ENCODE peak calls at places on chromosome 3, in seven cellular contexts. One of them, this sample, is unnamed.

GRCh38 chr3:190038050-190038631 is 82.6 kb downstream of the P3H2 start:
- DNase-seq in HFF-Myc: no peak
- DNase-seq in uterus: no peak
- DNase-seq in tibial artery: peak
- DNase-seq in adrenal gland: peak
- DNase-seq in PC-9: peak
- DNase-seq in cardiac muscle cell: peak
- DNase-seq in this sample: peak

GRCh38 chr3:180828001-180828720 is 84.3 kb upstream of the FXR1 start:
- DNase-seq in HFF-Myc: no peak
- DNase-seq in uterus: no peak
- DNase-seq in tibial artery: no peak
- DNase-seq in adrenal gland: no peak
- DNase-seq in PC-9: no peak
- DNase-seq in cardiac muscle cell: no peak
- DNase-seq in this sample: no peak

GRCh38 chr3:169999433-169999832 is 32.8 kb downstream of the SEC62 start:
- DNase-seq in HFF-Myc: no peak
- DNase-seq in uterus: no peak
- DNase-seq in tibial artery: no peak
- DNase-seq in adrenal gland: no peak
- DNase-seq in PC-9: no peak
- DNase-seq in cardiac muscle cell: no peak
- DNase-seq in this sample: no peak

GRCh38 chr3:184815046-184815930 is 3.3 kb downstream of the VPS8 start:
- DNase-seq in HFF-Myc: peak
- DNase-seq in uterus: no peak
- DNase-seq in tibial artery: no peak
- DNase-seq in adrenal gland: no peak
- DNase-seq in PC-9: no peak
- DNase-seq in cardiac muscle cell: no peak
- DNase-seq in this sample: peak

GRCh38 chr3:139586420-139587017 is 47.0 kb upstream of the RBP1 start:
- DNase-seq in HFF-Myc: no peak
- DNase-seq in uterus: no peak
- DNase-seq in tibial artery: no peak
- DNase-seq in adrenal gland: no peak
- DNase-seq in PC-9: no peak
- DNase-seq in cardiac muscle cell: no peak
- DNase-seq in this sample: no peak

GRCh38 chr3:775178-775885 is 317.5 kb upstream of the CNTN6 start:
- DNase-seq in HFF-Myc: no peak
- DNase-seq in uterus: no peak
- DNase-seq in tibial artery: no peak
- DNase-seq in adrenal gland: no peak
- DNase-seq in PC-9: no peak
- DNase-seq in cardiac muscle cell: no peak
- DNase-seq in this sample: no peak

GRCh38 chr3:149332781-149333517 is 487 bp downstream of the TM4SF18 start:
- DNase-seq in HFF-Myc: no peak
- DNase-seq in uterus: no peak
- DNase-seq in tibial artery: no peak
- DNase-seq in adrenal gland: no peak
- DNase-seq in PC-9: no peak
- DNase-seq in cardiac muscle cell: no peak
- DNase-seq in this sample: no peak

GRCh38 chr3:191894406-191894805 is 433.4 kb downstream of the PYDC2 start:
- DNase-seq in HFF-Myc: no peak
- DNase-seq in uterus: no peak
- DNase-seq in tibial artery: no peak
- DNase-seq in adrenal gland: no peak
- DNase-seq in PC-9: no peak
- DNase-seq in cardiac muscle cell: no peak
- DNase-seq in this sample: no peak

GRCh38 chr3:15979490-15979889 is 181.7 kb upstream of the ANKRD28 start:
- DNase-seq in HFF-Myc: no peak
- DNase-seq in uterus: no peak
- DNase-seq in tibial artery: peak
- DNase-seq in adrenal gland: peak
- DNase-seq in PC-9: no peak
- DNase-seq in cardiac muscle cell: no peak
- DNase-seq in this sample: no peak

GRCh38 chr3:173398111-173398479 is 551 bp downstream of the NLGN1 start:
- DNase-seq in HFF-Myc: no peak
- DNase-seq in uterus: no peak
- DNase-seq in tibial artery: peak
- DNase-seq in adrenal gland: no peak
- DNase-seq in PC-9: no peak
- DNase-seq in cardiac muscle cell: peak
- DNase-seq in this sample: no peak

GRCh38 chr3:134846943-134847342 is 51.9 kb downstream of the EPHB1 start:
- DNase-seq in HFF-Myc: peak
- DNase-seq in uterus: no peak
- DNase-seq in tibial artery: no peak
- DNase-seq in adrenal gland: peak
- DNase-seq in PC-9: no peak
- DNase-seq in cardiac muscle cell: peak
- DNase-seq in this sample: peak

GRCh38 chr3:186653984-186654383 is 11.8 kb upstream of the HRG start:
- DNase-seq in HFF-Myc: no peak
- DNase-seq in uterus: no peak
- DNase-seq in tibial artery: no peak
- DNase-seq in adrenal gland: no peak
- DNase-seq in PC-9: no peak
- DNase-seq in cardiac muscle cell: peak
- DNase-seq in this sample: no peak

GRCh38 chr3:116579843-116580242 is 129.7 kb upstream of the TUSC7 start:
- DNase-seq in HFF-Myc: peak
- DNase-seq in uterus: no peak
- DNase-seq in tibial artery: no peak
- DNase-seq in adrenal gland: no peak
- DNase-seq in PC-9: no peak
- DNase-seq in cardiac muscle cell: peak
- DNase-seq in this sample: no peak

GRCh38 chr3:18898911-18899310 is 249.4 kb upstream of the KCNH8 start:
- DNase-seq in HFF-Myc: no peak
- DNase-seq in uterus: no peak
- DNase-seq in tibial artery: no peak
- DNase-seq in adrenal gland: no peak
- DNase-seq in PC-9: no peak
- DNase-seq in cardiac muscle cell: no peak
- DNase-seq in this sample: no peak

GRCh38 chr3:107675233-107675900 is 152.6 kb downstream of the BBX start:
- DNase-seq in HFF-Myc: no peak
- DNase-seq in uterus: no peak
- DNase-seq in tibial artery: no peak
- DNase-seq in adrenal gland: no peak
- DNase-seq in PC-9: no peak
- DNase-seq in cardiac muscle cell: no peak
- DNase-seq in this sample: no peak

GRCh38 chr3:125129512-125129962 is 73.7 kb upstream of the HEG1 start:
- DNase-seq in HFF-Myc: peak
- DNase-seq in uterus: peak
- DNase-seq in tibial artery: peak
- DNase-seq in adrenal gland: peak
- DNase-seq in PC-9: peak
- DNase-seq in cardiac muscle cell: no peak
- DNase-seq in this sample: peak

GRCh38 chr3:185473290-185473815 is 25.5 kb downstream of the TMEM41A start:
- DNase-seq in HFF-Myc: no peak
- DNase-seq in uterus: no peak
- DNase-seq in tibial artery: no peak
- DNase-seq in adrenal gland: peak
- DNase-seq in PC-9: peak
- DNase-seq in cardiac muscle cell: no peak
- DNase-seq in this sample: no peak

GRCh38 chr3:25493246-25493645 is 65.2 kb downstream of the RARB start:
- DNase-seq in HFF-Myc: no peak
- DNase-seq in uterus: no peak
- DNase-seq in tibial artery: no peak
- DNase-seq in adrenal gland: no peak
- DNase-seq in PC-9: no peak
- DNase-seq in cardiac muscle cell: no peak
- DNase-seq in this sample: no peak

GRCh38 chr3:40237892-40238571 is 71.5 kb upstream of the EIF1B start:
- DNase-seq in HFF-Myc: no peak
- DNase-seq in uterus: no peak
- DNase-seq in tibial artery: no peak
- DNase-seq in adrenal gland: no peak
- DNase-seq in PC-9: no peak
- DNase-seq in cardiac muscle cell: peak
- DNase-seq in this sample: no peak

DNA sequence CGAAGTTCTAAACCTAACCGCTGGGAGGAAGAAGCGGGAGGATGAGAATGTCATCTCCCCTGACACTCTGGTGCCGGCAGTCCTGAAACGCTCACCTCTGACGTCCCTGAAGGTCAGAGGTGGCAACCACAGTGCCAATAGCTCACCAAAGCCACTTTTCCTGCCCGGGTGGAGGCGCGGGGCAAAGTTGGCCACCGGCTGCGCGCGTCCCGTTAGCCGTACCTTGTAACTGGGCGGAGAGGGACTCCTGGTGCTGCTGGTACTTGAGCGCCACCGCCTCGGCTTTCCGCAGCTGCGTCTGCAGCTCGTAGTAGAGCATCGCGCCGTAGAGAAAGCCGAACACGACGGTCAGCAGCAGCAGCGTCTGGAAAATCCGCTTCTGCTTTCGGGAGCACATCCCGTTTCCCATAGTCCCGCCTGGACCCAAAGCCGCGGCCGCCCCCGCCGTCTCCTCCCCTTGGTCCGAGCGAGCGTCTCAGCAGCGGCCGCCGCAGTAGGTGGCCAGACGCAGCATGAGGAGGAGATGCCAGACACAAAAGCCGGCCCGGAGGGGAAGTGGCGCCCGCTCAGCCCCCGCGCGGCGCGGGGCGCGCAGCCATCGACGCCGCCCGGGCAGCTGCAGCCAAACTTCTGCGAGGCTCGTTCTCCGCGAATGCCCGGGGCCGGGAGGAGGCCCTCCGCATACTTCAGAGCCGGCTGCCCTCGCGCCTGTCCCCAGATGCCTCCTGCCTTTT is 680 bp downstream of the GOLIM4 start:
- DNase-seq in HFF-Myc: peak
- DNase-seq in uterus: peak
- DNase-seq in tibial artery: peak
- DNase-seq in adrenal gland: peak
- DNase-seq in PC-9: peak
- DNase-seq in cardiac muscle cell: peak
- DNase-seq in this sample: no peak
- TF ChIP-seq CTCF in HFF-Myc: no peak
- TF ChIP-seq CTCF in uterus: peak
- TF ChIP-seq CTCF in tibial artery: peak
- TF ChIP-seq CTCF in adrenal gland: peak
- TF ChIP-seq CTCF in PC-9: peak
- TF ChIP-seq CTCF in cardiac muscle cell: peak
- TF ChIP-seq CTCF in this sample: peak

DNA sequence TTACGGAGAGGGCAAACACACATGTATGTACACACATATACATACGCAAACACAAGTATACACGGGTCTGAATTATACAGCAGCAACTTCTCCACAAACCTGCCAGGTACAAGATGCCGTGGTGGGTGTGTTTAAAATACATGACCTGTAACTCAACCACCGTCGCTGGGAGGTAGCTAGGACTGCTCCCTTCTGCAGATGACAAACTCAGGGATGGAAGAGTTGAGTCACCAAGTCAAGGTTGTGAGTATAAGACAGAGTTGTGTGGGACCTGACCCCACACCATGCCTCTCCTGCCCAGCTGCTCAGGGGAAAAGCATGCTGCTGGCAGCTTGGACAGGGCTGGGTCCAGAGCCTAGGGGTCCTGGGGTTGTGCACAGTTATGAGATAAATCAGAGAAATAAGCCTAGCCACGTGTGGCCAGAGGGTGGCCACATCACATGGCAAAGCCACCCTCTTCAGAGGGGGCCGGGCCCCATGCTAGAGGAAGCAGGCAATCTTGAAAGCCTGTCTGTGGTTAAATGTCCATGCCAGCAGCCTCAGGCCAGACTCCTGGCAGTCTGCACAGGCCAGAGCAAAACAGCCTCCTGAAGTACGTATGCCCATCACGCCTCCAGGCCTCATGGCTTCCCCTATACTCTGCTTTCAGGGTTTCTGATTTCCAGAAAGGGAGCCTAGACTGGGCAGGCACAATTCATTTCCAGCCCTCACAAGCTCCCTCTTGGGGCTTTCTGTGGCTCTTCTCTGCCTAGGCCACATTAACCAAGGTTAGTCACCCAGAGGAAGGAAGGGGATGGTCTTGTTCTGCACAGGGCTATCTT is 107.7 kb upstream of the RPL32 start:
- DNase-seq in HFF-Myc: no peak
- DNase-seq in uterus: no peak
- DNase-seq in tibial artery: peak
- DNase-seq in adrenal gland: peak
- DNase-seq in PC-9: peak
- DNase-seq in cardiac muscle cell: no peak
- DNase-seq in this sample: no peak
- TF ChIP-seq CTCF in HFF-Myc: peak
- TF ChIP-seq CTCF in uterus: no peak
- TF ChIP-seq CTCF in tibial artery: no peak
- TF ChIP-seq CTCF in adrenal gland: no peak
- TF ChIP-seq CTCF in PC-9: no peak
- TF ChIP-seq CTCF in cardiac muscle cell: no peak
- TF ChIP-seq CTCF in this sample: no peak

GRCh38 chr3:52682016-52682415 is 3.7 kb downstream of the PBRM1 start:
- DNase-seq in HFF-Myc: peak
- DNase-seq in uterus: peak
- DNase-seq in tibial artery: peak
- DNase-seq in adrenal gland: peak
- DNase-seq in PC-9: peak
- DNase-seq in cardiac muscle cell: peak
- DNase-seq in this sample: no peak
- TF ChIP-seq CTCF in HFF-Myc: peak
- TF ChIP-seq CTCF in uterus: no peak
- TF ChIP-seq CTCF in tibial artery: no peak
- TF ChIP-seq CTCF in adrenal gland: no peak
- TF ChIP-seq CTCF in PC-9: peak
- TF ChIP-seq CTCF in cardiac muscle cell: peak
- TF ChIP-seq CTCF in this sample: peak

GRCh38 chr3:154301556-154301955 is 22.7 kb downstream of the DHX36 start:
- DNase-seq in HFF-Myc: no peak
- DNase-seq in uterus: no peak
- DNase-seq in tibial artery: no peak
- DNase-seq in adrenal gland: no peak
- DNase-seq in PC-9: no peak
- DNase-seq in cardiac muscle cell: no peak
- DNase-seq in this sample: no peak
- TF ChIP-seq CTCF in HFF-Myc: no peak
- TF ChIP-seq CTCF in uterus: no peak
- TF ChIP-seq CTCF in tibial artery: no peak
- TF ChIP-seq CTCF in adrenal gland: no peak
- TF ChIP-seq CTCF in PC-9: no peak
- TF ChIP-seq CTCF in cardiac muscle cell: no peak
- TF ChIP-seq CTCF in this sample: no peak

GRCh38 chr3:131053021-131053420 is 26.3 kb downstream of the NEK11 start:
- DNase-seq in HFF-Myc: no peak
- DNase-seq in uterus: no peak
- DNase-seq in tibial artery: no peak
- DNase-seq in adrenal gland: no peak
- DNase-seq in PC-9: no peak
- DNase-seq in cardiac muscle cell: no peak
- DNase-seq in this sample: no peak

GRCh38 chr3:131048030-131048429 is 21.4 kb downstream of the NEK11 start:
- DNase-seq in HFF-Myc: no peak
- DNase-seq in uterus: no peak
- DNase-seq in tibial artery: no peak
- DNase-seq in adrenal gland: no peak
- DNase-seq in PC-9: no peak
- DNase-seq in cardiac muscle cell: no peak
- DNase-seq in this sample: no peak

GRCh38 chr3:131047582-131047981 is 20.9 kb downstream of the NEK11 start:
- DNase-seq in HFF-Myc: no peak
- DNase-seq in uterus: no peak
- DNase-seq in tibial artery: no peak
- DNase-seq in adrenal gland: no peak
- DNase-seq in PC-9: no peak
- DNase-seq in cardiac muscle cell: no peak
- DNase-seq in this sample: no peak
- TF ChIP-seq CTCF in HFF-Myc: peak
- TF ChIP-seq CTCF in uterus: no peak
- TF ChIP-seq CTCF in tibial artery: no peak
- TF ChIP-seq CTCF in adrenal gland: no peak
- TF ChIP-seq CTCF in PC-9: no peak
- TF ChIP-seq CTCF in cardiac muscle cell: no peak
- TF ChIP-seq CTCF in this sample: no peak